ENCODE peak calls at places on chromosomes 7 and 10, in six cellular contexts. T is fibroblast of lung, W is Daoy, H is T-helper 2 cell, O is skeletal muscle cell, P is left colon. Z is an unnamed sample.

GRCh38 chr7:84191261-84191660 is 3.3 kb downstream of the SEMA3A start:
- DNase-seq in T (peak; percentile 49), W (no peak), H (no peak), O (no peak), P (no peak), Z (peak; percentile 28)

GRCh38 chr7:47337021-47337492 is 244.9 kb downstream of the TNS3 start:
- DNase-seq in T (peak; percentile 43), W (no peak), H (no peak), O (no peak), P (no peak), Z (no peak)

GRCh38 chr10:102431452-102432124 is 786 bp downstream of the CUEDC2 start:
- DNase-seq in T (peak; percentile 27), W (no peak), H (no peak), O (no peak), P (no peak), Z (no peak)

GRCh38 chr7:142746268-142746667 is 3.0 kb upstream of the PRSS1 start:
- DNase-seq in T (no peak), W (no peak), H (no peak), O (no peak), P (no peak), Z (no peak)

GRCh38 chr7:127391591-127392181 is 822 bp downstream of the ZNF800 start:
- DNase-seq in T (peak; percentile 40), W (peak; percentile 61), H (peak; percentile 79), O (no peak), P (peak; percentile 39), Z (peak; percentile 43)

GRCh38 chr10:74094231-74094630 is 56.4 kb downstream of the AP3M1 start:
- DNase-seq in T (no peak), W (no peak), H (no peak), O (no peak), P (no peak), Z (no peak)

GRCh38 chr7:99615989-99616358 is 772 bp upstream of the ZSCAN25 start:
- DNase-seq in T (no peak), W (no peak), H (no peak), O (no peak), P (no peak), Z (no peak)

GRCh38 chr7:105309235-105310156 is 79.2 kb downstream of the SRPK2 start:
- DNase-seq in T (no peak), W (peak; percentile 42), H (peak; percentile 80), O (no peak), P (no peak), Z (no peak)